ENCODE peak calls at places on chromosomes 2 and 18, in five cellular contexts. Q is stimulated activated CD4-positive, alpha-beta T cell treated with anti-CD3 and anti-CD28 coated beads, Interleukin-2, amount 100 ng/mL, for 48 hours; J is HT1080; D is renal cortical epithelial cell; G is NCI-H1105. U is an unnamed sample.

GRCh38 chr2:69309336-69310048 is 77.5 kb downstream of the GFPT1 start:
- DNase-seq in Q (no peak), J (no peak), D (no peak), G (peak; percentile 34), U (no peak)

GRCh38 chr2:29222381-29223179 is 107.4 kb downstream of the CLIP4 start:
- DNase-seq in Q (no peak), J (no peak), D (no peak), G (no peak), U (peak; percentile 5)

GRCh38 chr2:126771501-126772195 is 115.7 kb downstream of the GYPC start:
- DNase-seq in Q (no peak), J (no peak), D (no peak), G (no peak), U (no peak)

GRCh38 chr2:236742936-236743622 is 173.5 kb downstream of the ACKR3 start:
- DNase-seq in Q (no peak), J (no peak), D (no peak), G (no peak), U (no peak)

GRCh38 chr2:201260302-201260800 is at the start of gene CASP8:
- DNase-seq in Q (peak; percentile 42), J (peak; percentile 73), D (peak; percentile 64), G (no peak), U (no peak)

GRCh38 chr2:182907081-182907830 is 40.8 kb upstream of the FRZB start:
- DNase-seq in Q (no peak), J (peak; percentile 19), D (no peak), G (no peak), U (no peak)

GRCh38 chr2:23803965-23804542 is 122.9 kb downstream of the ATAD2B start:
- DNase-seq in Q (no peak), J (peak; percentile 29), D (peak; percentile 18), G (no peak), U (no peak)

GRCh38 chr2:62478093-62478580 is 27.9 kb downstream of the TMEM17 start:
- DNase-seq in Q (no peak), J (peak; percentile 49), D (peak; percentile 39), G (no peak), U (peak; percentile 32)

GRCh38 chr2:29518010-29518409 is 402.8 kb downstream of the CLIP4 start:
- DNase-seq in Q (no peak), J (no peak), D (peak; percentile 61), G (no peak), U (no peak)

GRCh38 chr2:16045653-16046352 is 105.5 kb downstream of the MYCN start:
- DNase-seq in Q (no peak), J (no peak), D (no peak), G (no peak), U (no peak)

GRCh38 chr18:63157293-63158011 is 162.1 kb downstream of the BCL2 start:
- DNase-seq in Q (no peak), J (no peak), D (no peak), G (no peak), U (no peak)

GRCh38 chr2:67046568-67046967 is 350.6 kb upstream of the ETAA1 start:
- DNase-seq in Q (no peak), J (no peak), D (peak; percentile 21), G (no peak), U (no peak)

GRCh38 chr2:86035883-86036789 is 69.5 kb downstream of the POLR1A start:
- DNase-seq in Q (peak; percentile 41), J (peak; percentile 78), D (peak; percentile 94), G (peak; percentile 96), U (no peak)

GRCh38 chr2:196322963-196323810 is 151.8 kb upstream of the STK17B start:
- DNase-seq in Q (no peak), J (no peak), D (peak; percentile 31), G (no peak), U (no peak)

GRCh38 chr2:187519419-187520120 is 34.7 kb downstream of the TFPI start:
- DNase-seq in Q (no peak), J (no peak), D (no peak), G (no peak), U (no peak)

GRCh38 chr2:235300368-235301201 is 193.3 kb upstream of the AGAP1 start:
- DNase-seq in Q (no peak), J (peak; percentile 48), D (peak; percentile 98), G (peak; percentile 75), U (no peak)

GRCh38 chr2:23519334-23519651 is 134.3 kb downstream of the KLHL29 start:
- DNase-seq in Q (no peak), J (no peak), D (no peak), G (no peak), U (no peak)

GRCh38 chr2:149329068-149329467 is 1.3 kb upstream of the LYPD6 start:
- DNase-seq in Q (no peak), J (no peak), D (peak; percentile 9), G (no peak), U (peak; percentile 41)

GRCh38 chr2:210528716-210529115 is 27.7 kb upstream of the CPS1 start:
- DNase-seq in Q (no peak), J (peak; percentile 33), D (no peak), G (no peak), U (no peak)

GRCh38 chr2:35428548-35428947 is 927.0 kb upstream of the CRIM1 start:
- DNase-seq in Q (peak; percentile 8), J (no peak), D (peak; percentile 36), G (no peak), U (no peak)